ENCODE peak calls at places on chromosomes 1 and 21, in eight cellular contexts. B, C, L, K, G, P, N and J are unnamed samples.

GRCh38 chr1:51189421-51190073 is 46.5 kb upstream of the RNF11 start:
- DNase-seq in L (peak), P (no peak), N (peak), K (peak), G (peak), B (no peak), C (no peak), J (peak)

GRCh38 chr1:58304584-58304983 is 241.9 kb downstream of the OMA1 start:
- DNase-seq in G (no peak), C (no peak), K (no peak), N (no peak), L (no peak), P (no peak), B (no peak), J (no peak)

GRCh38 chr1:204409878-204410763 is 1.5 kb downstream of the PPP1R15B start:
- DNase-seq in G (no peak), N (no peak), B (no peak), P (no peak), C (no peak), L (no peak), K (no peak), J (no peak)

GRCh38 chr1:234466945-234467344 is 12.0 kb downstream of the TARBP1 start:
- DNase-seq in N (no peak), K (no peak), P (no peak), B (no peak), C (no peak), G (no peak), L (no peak), J (no peak)

GRCh38 chr21:32991299-32991850 is 34.4 kb upstream of the OLIG2 start:
- DNase-seq in B (no peak), P (no peak), K (no peak), C (no peak), L (no peak), G (no peak), N (no peak), J (no peak)

GRCh38 chr1:156083800-156084790 is 1.8 kb upstream of the MEX3A start:
- DNase-seq in G (no peak), P (no peak), L (no peak), B (no peak), K (no peak), C (no peak), N (no peak), J (no peak)

GRCh38 chr1:43285269-43285986 is at the start of gene C1orf210:
- DNase-seq in C (peak), G (no peak), N (no peak), P (no peak), B (no peak), K (peak), L (peak), J (peak)

GRCh38 chr21:26732442-26733221 is 112.6 kb downstream of the ADAMTS1 start:
- DNase-seq in G (peak), P (no peak), K (peak), B (no peak), C (no peak), L (peak), N (peak), J (peak)

GRCh38 chr1:78676347-78676982 is 26.8 kb downstream of the IFI44 start:
- DNase-seq in C (no peak), P (no peak), K (peak), B (no peak), L (peak), G (peak), N (peak), J (peak)

GRCh38 chr1:224799083-224799482 is 130.4 kb upstream of the DNAH14 start:
- DNase-seq in B (no peak), C (no peak), L (no peak), N (no peak), K (no peak), P (no peak), G (no peak), J (no peak)

GRCh38 chr1:19656780-19657475 is 7.7 kb upstream of the HTR6 start:
- DNase-seq in L (no peak), K (no peak), G (no peak), B (no peak), P (peak), N (no peak), C (no peak), J (no peak)

GRCh38 chr1:10867138-10867721 is 70.8 kb upstream of the CASZ1 start:
- DNase-seq in C (no peak), L (peak), G (peak), N (peak), B (peak), P (peak), K (peak), J (peak)

GRCh38 chr1:43668956-43669355 is 19.0 kb downstream of the KDM4A start:
- DNase-seq in L (peak), N (no peak), C (no peak), G (peak), P (no peak), K (no peak), B (no peak), J (no peak)

GRCh38 chr1:37085393-37085792 is 51.1 kb upstream of the GRIK3 start:
- DNase-seq in L (no peak), K (no peak), P (no peak), C (no peak), B (no peak), G (no peak), N (peak), J (no peak)

GRCh38 chr1:205344010-205344808 is 12.5 kb downstream of the KLHDC8A start:
- DNase-seq in K (peak), G (no peak), N (no peak), L (peak), B (no peak), P (peak), C (no peak), J (peak)

GRCh38 chr1:162680419-162681126 is 48.3 kb downstream of the DDR2 start:
- DNase-seq in K (no peak), L (peak), N (peak), G (peak), B (no peak), C (no peak), P (no peak), J (no peak)

GRCh38 chr1:54096491-54097235 is 43.3 kb downstream of the TCEANC2 start:
- DNase-seq in P (no peak), L (no peak), B (no peak), N (no peak), G (no peak), C (no peak), K (no peak), J (no peak)

GRCh38 chr1:53892911-53893310 is 1.1 kb upstream of the DIO1 start:
- DNase-seq in G (no peak), P (no peak), L (no peak), K (no peak), N (no peak), B (no peak), C (no peak), J (no peak)

GRCh38 chr1:164588388-164589341 is 29.7 kb downstream of the PBX1 start:
- DNase-seq in N (peak), B (no peak), K (no peak), C (no peak), P (peak), L (peak), G (peak), J (peak)